ENCODE peak calls at places on chromosomes 3 and 15, in four cellular contexts. I, T, B and W are unnamed samples.

GRCh38 chr3:30954431-30954830 is 60.0 kb upstream of the GADL1 start:
- DNase-seq in B (no peak), I (no peak), T (no peak), W (no peak)

GRCh38 chr15:41309226-41309905 is 23.0 kb downstream of the OIP5 start:
- DNase-seq in T (no peak), B (no peak), I (no peak), W (no peak)

GRCh38 chr3:112377418-112378071 is 44.6 kb downstream of the CD200 start:
- DNase-seq in I (peak), T (no peak), B (no peak), W (peak)

GRCh38 chr3:184574552-184575430 is 13.2 kb downstream of the EPHB3 start:
- DNase-seq in I (no peak), T (no peak), B (peak), W (no peak)

GRCh38 chr15:73922186-73923151 is 3.8 kb upstream of the LOXL1 start:
- DNase-seq in I (peak), T (no peak), B (no peak), W (peak)

GRCh38 chr3:76039431-76039830 is 254.1 kb upstream of the ZNF717 start:
- DNase-seq in B (no peak), T (no peak), I (peak), W (peak)

GRCh38 chr15:51341366-51342248 is at the start of gene GLDN:
- DNase-seq in I (peak), B (peak), T (no peak), W (no peak)

GRCh38 chr3:172213168-172213567 is 173.8 kb downstream of the FNDC3B start:
- DNase-seq in I (peak), B (no peak), T (no peak), W (no peak)

GRCh38 chr15:70361891-70362290 is 264.2 kb upstream of the TLE3 start:
- DNase-seq in B (no peak), T (no peak), I (no peak), W (no peak)

GRCh38 chr3:20039082-20039764 is 1.0 kb upstream of the KAT2B start:
- DNase-seq in B (no peak), I (no peak), T (no peak), W (no peak)

GRCh38 chr3:20039765-20040475 is at the start of gene KAT2B:
- DNase-seq in I (peak), B (peak), T (no peak), W (peak)

GRCh38 chr3:20038679-20039078 is 1.6 kb upstream of the KAT2B start:
- DNase-seq in T (no peak), I (no peak), B (no peak), W (no peak)

GRCh38 chr3:20035019-20035418 is 5.2 kb upstream of the KAT2B start:
- DNase-seq in I (no peak), B (no peak), T (no peak), W (no peak)

DNA sequence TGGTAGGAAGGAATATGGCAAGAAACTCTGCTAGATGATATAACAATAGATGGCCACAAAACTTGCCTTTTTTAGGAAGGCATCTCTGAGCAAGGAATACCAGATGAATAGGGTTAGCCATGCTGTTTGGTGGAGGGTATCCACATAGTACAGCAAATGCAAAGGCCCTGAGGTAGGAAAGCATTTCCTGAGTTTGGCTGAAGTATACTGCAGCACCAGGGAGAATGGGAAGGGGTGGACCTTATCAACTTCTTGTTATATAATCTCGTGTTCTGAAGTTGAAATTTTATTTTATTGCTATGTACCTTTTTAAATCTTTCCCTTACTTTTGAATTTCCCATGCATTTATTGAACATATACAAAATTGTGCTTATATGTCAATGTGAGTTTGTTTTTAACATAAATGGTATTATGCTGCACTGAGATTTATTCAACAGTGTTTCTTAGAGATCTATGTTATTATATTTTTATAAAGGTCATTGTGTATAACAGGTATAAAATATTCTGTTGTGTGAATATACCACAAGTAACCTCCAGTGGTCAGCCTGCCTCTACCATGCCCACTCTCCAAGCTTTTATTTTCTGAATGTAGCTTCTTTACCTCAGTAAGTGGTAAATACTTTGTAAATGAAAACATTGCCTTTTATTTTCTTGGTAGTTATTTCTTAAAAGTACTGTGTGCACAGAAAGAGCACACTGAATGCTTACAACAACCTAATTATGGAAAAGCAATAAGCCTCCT is 2.8 kb upstream of the KAT2B start:
- DNase-seq in T (no peak), I (no peak), B (no peak), W (no peak)
- TF ChIP-seq CTCF in T (no peak), I (peak), B (no peak), W (peak)

GRCh38 chr3:9595877-9596276 is 42.3 kb upstream of the LHFPL4 start:
- DNase-seq in T (no peak), I (no peak), B (no peak), W (no peak)

GRCh38 chr3:9598783-9599387 is 45.3 kb upstream of the LHFPL4 start:
- DNase-seq in T (no peak), B (no peak), I (no peak), W (no peak)

GRCh38 chr3:9602620-9603019 is 46.7 kb upstream of the MTMR14 start:
- DNase-seq in B (no peak), I (no peak), T (no peak), W (no peak)

GRCh38 chr3:9606108-9606507 is 43.2 kb upstream of the MTMR14 start:
- DNase-seq in B (no peak), I (no peak), T (no peak), W (no peak)

DNA sequence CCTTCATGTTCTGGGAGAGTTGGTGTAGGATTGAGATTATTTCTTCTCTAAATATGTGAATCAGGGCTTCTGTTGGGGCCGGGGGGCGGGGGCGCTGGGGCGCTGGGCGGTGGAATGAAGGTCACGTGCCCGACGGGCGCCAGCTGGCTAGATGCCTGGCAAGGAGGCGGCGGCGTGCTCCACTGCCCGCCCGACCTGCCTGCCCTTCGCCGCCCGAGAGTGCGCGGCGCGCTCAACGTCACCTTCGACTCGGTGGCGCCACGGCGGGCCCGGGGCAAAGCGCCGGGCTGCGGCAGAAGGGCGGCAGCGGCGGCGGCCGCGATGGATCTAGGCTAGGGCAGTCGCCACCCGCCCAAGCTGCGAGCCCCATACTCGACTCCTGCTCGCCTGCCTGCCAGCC is 47.0 kb upstream of the LHFPL4 start:
- DNase-seq in B (peak), T (no peak), I (no peak), W (no peak)
- H3K4me3 ChIP-seq in B (peak), T (no peak), I (no peak), W (no peak)

DNA sequence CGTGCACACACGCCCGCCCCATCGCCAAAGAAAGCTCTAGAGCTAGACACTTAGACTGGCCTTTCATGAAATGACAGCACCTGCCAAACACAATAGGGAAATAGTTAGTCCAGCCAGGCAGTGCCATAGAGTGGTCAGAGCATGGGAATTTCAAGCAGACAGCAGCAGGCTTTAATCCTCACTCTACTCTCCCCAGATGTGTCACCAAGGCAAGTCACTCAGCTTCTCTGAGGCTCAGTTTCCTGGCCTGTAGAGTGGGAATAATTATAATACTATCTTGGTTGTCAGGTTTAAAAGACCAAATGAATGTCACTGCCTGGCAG is 59.3 kb downstream of the LIPC start:
- DNase-seq in T (no peak), I (no peak), B (no peak), W (no peak)
- TF ChIP-seq CTCF in T (no peak), I (no peak), B (no peak), W (no peak)

GRCh38 chr3:187368251-187368733 is at the start of gene RTP4:
- DNase-seq in B (no peak), I (peak), T (no peak), W (peak)
- H3K4me3 ChIP-seq in B (peak), I (peak), T (no peak), W (peak)

DNA sequence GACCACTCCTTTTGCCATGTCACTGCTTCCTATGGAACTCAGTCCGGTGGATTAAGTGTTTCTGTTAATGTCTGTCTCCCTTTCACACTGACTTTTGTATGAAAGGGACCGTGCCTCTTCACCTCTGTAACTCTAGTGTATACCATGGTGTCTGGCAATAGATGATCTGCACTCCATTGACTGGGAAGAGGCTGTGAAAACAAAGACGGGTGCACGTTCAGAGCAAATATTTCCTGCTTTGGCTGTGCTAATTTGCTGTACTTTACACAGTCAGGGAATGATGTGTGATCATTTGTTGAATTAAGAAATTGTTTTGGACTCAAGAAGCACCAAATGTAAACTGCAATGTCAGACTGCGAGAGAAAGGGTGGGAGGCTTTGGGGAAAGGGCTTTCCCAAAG is 315.2 kb downstream of the RORA start:
- DNase-seq in I (no peak), B (no peak), T (no peak), W (no peak)
- TF ChIP-seq CTCF in I (no peak), B (no peak), T (no peak), W (no peak)

DNA sequence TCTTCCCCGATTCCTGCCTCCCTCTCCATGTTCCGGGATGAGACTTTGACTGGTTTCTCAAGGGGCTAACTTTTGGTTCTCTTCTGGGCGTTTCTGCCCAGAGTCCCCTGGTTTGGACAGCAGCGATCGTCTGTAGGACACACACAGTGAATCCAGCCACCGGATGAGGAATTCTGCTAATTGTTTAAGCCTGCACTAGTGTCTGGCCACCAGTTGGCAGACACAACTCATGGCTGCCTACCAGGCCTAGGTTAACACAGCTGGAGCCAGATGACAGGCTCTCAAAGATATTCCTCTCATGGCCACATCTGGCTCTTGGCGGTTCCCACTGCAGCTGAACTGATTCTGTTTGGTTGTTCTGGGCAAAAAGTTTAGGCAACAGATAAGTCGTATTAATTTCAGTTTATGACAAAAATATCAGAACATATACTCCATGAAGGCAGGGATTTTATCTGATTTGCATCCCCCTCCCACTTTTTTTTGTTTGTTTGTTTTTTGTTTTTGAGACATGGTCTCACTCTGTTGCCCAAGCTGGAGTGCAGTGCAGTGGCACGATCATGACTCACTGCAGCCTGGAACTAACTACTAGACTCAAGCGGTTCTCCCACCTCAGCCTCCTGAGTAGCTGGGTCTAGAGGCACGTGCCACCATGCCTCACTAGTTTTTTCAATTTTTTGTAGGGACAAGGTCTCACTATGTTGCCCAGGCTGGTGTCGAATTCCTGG is 272.8 kb downstream of the FOXP1 start:
- DNase-seq in T (no peak), B (no peak), I (peak), W (peak)
- H3K4me3 ChIP-seq in T (no peak), B (no peak), I (no peak), W (no peak)

GRCh38 chr3:154745925-154746324 is 315.9 kb upstream of the GPR149 start:
- DNase-seq in T (no peak), I (no peak), B (no peak), W (no peak)
- TF ChIP-seq CTCF in T (no peak), I (peak), B (no peak), W (no peak)

GRCh38 chr3:37419979-37420378 is 245.6 kb upstream of the LRRFIP2 start:
- DNase-seq in B (no peak), T (no peak), I (no peak), W (no peak)
- H3K4me3 ChIP-seq in B (no peak), T (no peak), I (no peak), W (no peak)

GRCh38 chr3:186487819-186488218 is 56.4 kb downstream of the CRYGS start:
- DNase-seq in B (no peak), T (no peak), I (peak), W (no peak)
- TF ChIP-seq CTCF in B (no peak), T (no peak), I (peak), W (peak)